ENCODE peak calls at places on chromosomes 13 and 19, in six cellular contexts. J is mesenchymal stem cell; X is naive thymus-derived CD4-positive, alpha-beta T cell; K is lower lobe of right lung; H is left ventricle myocardium inferior; A is suprapubic skin. P is an unnamed sample.

GRCh38 chr13:30608364-30608763 is 9.4 kb upstream of the USPL1 start:
- DNase-seq in X (no peak), J (no peak), K (no peak), H (no peak), A (no peak), P (no peak)

GRCh38 chr13:98997738-98998641 is 20.1 kb upstream of the DOCK9 start:
- DNase-seq in H (no peak), K (no peak), A (no peak), X (no peak), J (no peak), P (no peak)

GRCh38 chr19:41403181-41403970 is 5.8 kb downstream of the BCKDHA start:
- DNase-seq in X (no peak), K (no peak), A (no peak), H (no peak), J (no peak), P (no peak)

GRCh38 chr19:53132231-53132991 is at the start of gene ZNF415:
- DNase-seq in A (no peak), H (peak), J (peak), X (no peak), K (peak), P (peak)

GRCh38 chr13:111937763-111938375 is 129.1 kb upstream of the SOX1 start:
- DNase-seq in X (no peak), A (peak), H (no peak), K (no peak), J (peak), P (no peak)

GRCh38 chr19:7870571-7871279 is 3.5 kb downstream of the PRR36 start:
- DNase-seq in A (no peak), H (no peak), J (peak), K (no peak), X (peak), P (peak)

GRCh38 chr19:2475018-2475701 is 767 bp upstream of the GADD45B start:
- DNase-seq in A (no peak), J (peak), X (peak), H (peak), K (peak), P (peak)

GRCh38 chr19:56404705-56405056 is 549 bp downstream of the ZNF583 start:
- DNase-seq in A (no peak), H (no peak), K (no peak), X (no peak), J (no peak), P (peak)

GRCh38 chr13:21675095-21676007 is 4.5 kb downstream of the FGF9 start:
- DNase-seq in A (no peak), K (peak), J (no peak), H (peak), X (peak), P (peak)

DNA sequence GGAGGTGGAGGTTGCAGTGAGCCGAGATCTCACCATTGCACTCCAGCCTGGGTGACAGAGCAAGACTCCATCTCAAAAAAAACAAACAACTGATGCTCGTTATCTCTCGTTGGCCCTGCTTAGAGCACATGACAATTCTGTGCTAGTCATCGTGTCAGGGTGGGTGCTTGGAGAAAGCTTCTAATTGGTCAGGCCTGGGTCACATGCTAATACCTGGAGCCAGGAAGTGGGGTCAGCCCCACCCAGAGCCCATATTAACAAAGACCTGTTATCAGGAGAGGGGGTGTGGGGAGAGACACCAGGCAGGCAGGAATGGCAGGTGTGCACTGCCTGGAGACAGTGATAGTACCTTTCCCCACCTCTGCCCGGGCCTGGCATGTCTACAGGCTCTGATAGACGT is 84.9 kb downstream of the DPF1 start:
- DNase-seq in X (no peak), H (no peak), J (no peak), K (no peak), A (no peak), P (no peak)
- H3K27ac ChIP-seq in X (no peak), H (no peak), J (no peak), K (no peak), A (no peak), P (no peak)

GRCh38 chr19:48252625-48253024 is 3.1 kb downstream of the CARD8 start:
- DNase-seq in K (no peak), A (no peak), X (no peak), J (no peak), H (no peak), P (no peak)
- H3K27ac ChIP-seq in K (no peak), A (no peak), X (no peak), J (no peak), H (no peak), P (no peak)

DNA sequence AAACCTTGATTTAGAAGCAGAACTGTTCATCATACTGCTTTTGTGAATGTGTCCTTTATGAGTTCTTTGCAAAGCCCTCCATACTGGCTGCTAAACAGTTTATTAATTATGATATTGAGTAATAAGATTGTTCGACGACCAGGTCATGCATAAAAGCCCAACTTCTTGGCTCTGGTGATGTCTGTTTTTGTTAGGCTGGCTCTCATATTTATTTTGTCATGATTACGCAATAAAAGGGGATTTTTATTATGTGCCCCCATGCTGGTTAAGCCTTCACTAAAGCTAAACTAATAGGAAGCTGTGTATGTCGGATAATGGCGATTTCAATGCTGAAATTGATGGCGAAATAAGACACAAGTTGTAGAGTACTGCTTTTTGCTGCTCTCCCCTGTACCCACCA is 227.3 kb downstream of the DCT start:
- DNase-seq in X (no peak), J (no peak), K (no peak), A (no peak), H (no peak), P (no peak)
- H3K27ac ChIP-seq in X (no peak), J (peak), K (no peak), A (no peak), H (no peak), P (no peak)

GRCh38 chr19:46946090-46946489 is 73.5 kb upstream of the NPAS1 start:
- DNase-seq in A (no peak), H (no peak), X (no peak), K (no peak), J (no peak), P (no peak)
- H3K27ac ChIP-seq in A (peak), H (peak), X (no peak), K (peak), J (no peak), P (no peak)

DNA sequence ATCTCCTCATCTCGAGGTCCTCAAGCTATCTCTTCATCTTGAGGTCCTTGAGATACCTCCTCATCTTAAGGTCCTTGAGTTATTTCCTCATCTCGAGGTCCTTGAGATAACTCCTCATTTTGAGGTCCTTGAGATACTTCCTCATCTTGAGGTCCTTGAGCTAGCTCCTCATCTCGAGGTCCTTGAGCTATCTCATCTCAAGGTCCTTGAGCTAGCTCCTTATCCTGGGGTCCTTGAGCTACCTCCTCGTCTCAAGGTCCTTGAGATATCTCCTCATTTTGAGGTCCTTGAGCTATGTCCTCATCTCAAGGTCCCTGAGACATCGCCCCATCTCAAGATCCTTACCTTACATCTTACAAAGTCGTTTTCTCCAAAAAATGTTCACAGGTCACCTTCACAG is 18.7 kb downstream of the VAV1 start:
- DNase-seq in X (no peak), K (no peak), J (no peak), A (no peak), H (no peak), P (no peak)
- H3K27ac ChIP-seq in X (peak), K (no peak), J (no peak), A (no peak), H (no peak), P (no peak)

DNA sequence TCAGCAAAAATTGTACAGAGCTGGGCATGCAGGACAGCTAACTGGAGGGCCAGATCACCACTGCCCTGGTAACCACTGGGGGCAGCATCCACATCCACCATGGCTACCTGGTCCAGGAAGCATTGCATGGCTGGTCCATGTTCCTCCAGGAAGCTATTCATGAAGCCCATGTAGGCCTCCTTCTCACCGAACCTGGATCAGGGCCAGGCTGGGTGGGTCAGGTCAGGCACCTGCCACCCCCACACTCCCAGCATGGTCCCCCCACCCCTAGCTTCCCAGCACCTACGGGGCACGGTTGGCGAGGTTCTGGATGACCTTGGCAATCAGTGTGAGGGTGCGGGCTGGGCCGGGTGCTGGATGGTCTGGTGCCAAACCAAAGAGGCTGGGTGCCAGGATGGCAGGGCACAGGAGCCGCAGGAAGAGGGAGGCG is 4.6 kb upstream of the WIZ start:
- DNase-seq in A (no peak), H (no peak), K (no peak), X (no peak), J (no peak), P (no peak)
- H3K27ac ChIP-seq in A (no peak), H (no peak), K (no peak), X (peak), J (no peak), P (no peak)

DNA sequence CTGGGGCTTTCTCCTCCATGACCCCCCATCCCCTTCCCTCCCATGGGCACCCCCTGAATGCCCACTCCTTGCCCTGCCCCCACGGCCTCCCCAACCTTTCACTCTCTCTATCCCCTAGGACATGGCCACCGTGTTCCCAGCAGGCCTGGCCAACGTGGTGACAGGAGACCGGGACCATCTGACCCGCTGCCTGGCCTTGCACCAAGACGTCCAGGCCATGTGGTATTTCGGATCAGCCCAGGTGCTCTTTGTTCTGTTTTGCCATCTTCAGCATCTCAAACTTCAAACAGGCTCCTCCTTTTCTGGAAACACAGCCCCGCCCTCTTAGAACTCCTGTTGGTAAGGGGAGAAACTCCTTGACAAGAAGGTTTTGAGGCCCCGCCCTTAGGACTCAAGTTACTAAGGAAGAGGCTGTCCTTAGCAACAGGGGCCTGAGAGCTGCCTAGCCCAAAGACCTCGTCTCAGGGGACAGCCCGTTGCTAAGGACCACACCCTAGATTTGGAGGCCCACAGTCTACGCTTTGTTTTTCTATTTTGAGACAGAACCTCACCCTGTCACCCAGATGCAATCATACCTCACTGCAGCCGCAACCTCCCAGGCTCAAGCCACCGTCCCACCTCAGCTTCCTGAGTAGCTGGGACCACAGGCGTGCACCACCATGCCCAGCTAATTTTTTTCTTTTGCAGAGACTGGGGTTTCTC is 5.1 kb upstream of the FLT3LG start:
- DNase-seq in H (peak), K (no peak), X (peak), A (peak), J (peak), P (peak)
- H3K27ac ChIP-seq in H (peak), K (peak), X (peak), A (peak), J (no peak), P (peak)